ENCODE peak calls at places on chromosomes 13 and 19, in four cellular contexts. X is PC-9, B is hepatocyte, F is osteoblast. S is an unnamed sample.

GRCh38 chr13:90293793-90294361 is 1053.6 kb upstream of the MIR17HG start:
- DNase-seq in F (no peak), B (no peak), X (no peak), S (no peak)

GRCh38 chr19:10086032-10086903 is at the start of gene SHFL:
- DNase-seq in B (peak), X (peak), F (peak), S (peak)

GRCh38 chr13:93603043-93603442 is 376.4 kb downstream of the GPC6 start:
- DNase-seq in F (peak), B (no peak), X (peak), S (peak)

GRCh38 chr13:33644607-33645543 is 173.1 kb upstream of the RFC3 start:
- DNase-seq in X (no peak), F (no peak), B (no peak), S (no peak)

GRCh38 chr13:30696278-30697176 is 38.8 kb upstream of the ALOX5AP start:
- DNase-seq in X (no peak), F (no peak), B (no peak), S (peak)

GRCh38 chr19:4260605-4261191 is 13.8 kb downstream of the YJU2 start:
- DNase-seq in B (no peak), F (peak), X (no peak), S (no peak)

GRCh38 chr19:854549-854948 is 2.4 kb downstream of the ELANE start:
- DNase-seq in B (no peak), X (no peak), F (no peak), S (no peak)

GRCh38 chr13:73657821-73658540 is 476.2 kb downstream of the KLF12 start:
- DNase-seq in B (no peak), F (no peak), X (no peak), S (no peak)

GRCh38 chr13:48876289-48876688 is 99.4 kb upstream of the FNDC3A start:
- DNase-seq in B (no peak), F (no peak), X (no peak), S (peak)

GRCh38 chr13:47933688-47934011 is 67.4 kb downstream of the SUCLA2 start:
- DNase-seq in F (no peak), B (no peak), X (no peak), S (no peak)

GRCh38 chr19:47109541-47110375 is 3.8 kb downstream of the ZC3H4 start:
- DNase-seq in X (no peak), B (peak), F (no peak), S (peak)

GRCh38 chr19:28419312-28419711 is 793.6 kb downstream of the UQCRFS1 start:
- DNase-seq in F (no peak), X (no peak), B (no peak), S (no peak)

GRCh38 chr19:5130371-5131030 is 161.6 kb downstream of the KDM4B start:
- DNase-seq in X (no peak), B (no peak), F (no peak), S (no peak)

DNA sequence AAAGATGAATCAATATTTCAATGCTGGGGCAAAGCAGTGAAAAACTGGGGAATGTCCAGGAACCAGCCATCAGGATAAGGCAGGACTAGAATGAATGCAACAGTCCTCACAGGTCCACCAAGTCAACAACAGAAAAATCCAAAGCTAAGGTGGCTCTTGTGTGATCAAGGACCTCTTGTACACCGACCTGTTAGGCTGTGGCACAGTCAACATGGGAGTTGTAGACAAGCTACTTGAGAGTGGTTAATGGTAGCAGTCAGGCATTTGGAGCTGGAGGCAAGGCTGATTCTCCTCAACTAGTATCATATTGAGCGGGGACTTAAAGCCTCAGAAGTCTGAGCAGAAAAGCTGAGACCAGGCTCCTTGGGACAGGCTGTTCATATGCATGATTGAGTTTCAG is 805 bp upstream of the TNFSF13B start:
- DNase-seq in X (no peak), F (no peak), B (no peak), S (no peak)
- H3K4me3 ChIP-seq in X (no peak), F (no peak), B (no peak), S (no peak)

DNA sequence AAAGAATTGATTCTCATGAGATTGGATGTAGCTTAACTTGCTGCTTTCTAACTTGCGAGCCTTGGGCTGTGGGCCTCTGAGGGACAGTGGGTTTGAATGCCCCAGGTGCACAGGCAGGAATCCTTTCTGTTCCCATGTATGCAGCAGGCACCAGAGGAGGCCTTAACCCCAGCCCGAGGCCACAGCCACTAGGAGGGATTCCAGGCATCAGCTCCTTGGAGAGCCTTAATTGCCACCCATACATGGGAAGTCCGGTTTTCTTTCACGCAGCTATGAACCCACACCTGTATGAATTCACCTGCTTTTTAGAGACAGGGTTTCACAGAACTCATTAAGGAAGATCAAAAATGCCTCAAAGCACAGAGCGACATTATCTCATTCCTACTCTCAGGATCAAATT is 117.9 kb downstream of the CRYL1 start:
- DNase-seq in F (peak), X (no peak), B (no peak), S (no peak)
- H2AFZ ChIP-seq in F (no peak), X (no peak), B (no peak), S (no peak)

GRCh38 chr19:29724102-29724641 is 9.1 kb upstream of the C19orf12 start:
- DNase-seq in F (peak), B (peak), X (no peak), S (peak)
- H3K4me3 ChIP-seq in F (peak), B (peak), X (no peak), S (peak)

GRCh38 chr19:2235396-2236284 is 489 bp downstream of the PLEKHJ1 start:
- DNase-seq in B (peak), F (peak), X (peak), S (peak)
- H2AFZ ChIP-seq in B (peak), F (no peak), X (peak), S (no peak)

GRCh38 chr19:7730286-7731217 is 1.4 kb downstream of the CLEC4G start:
- DNase-seq in B (no peak), F (no peak), X (no peak), S (peak)
- H3K4me3 ChIP-seq in B (no peak), F (no peak), X (no peak), S (peak)

S was measured in GM23338.